ENCODE peak calls at places on chromosomes 1 and 21, in nine cellular contexts. One of them, this sample, is unnamed.
A peak's percentile ranks its signal among the peaks of the same experiment; 100 is the strongest.

GRCh38 chr1:185862235-185862634 is 128.0 kb downstream of the HMCN1 start:
- DNase-seq in fibroblast of pulmonary artery: peak; percentile 58
- DNase-seq in cardiac fibroblast: no peak
- DNase-seq in nephron progenitor cell: no peak
- DNase-seq in progenitor cell of endocrine pancreas: no peak
- DNase-seq in lower leg skin: no peak
- DNase-seq in tibial artery: no peak
- DNase-seq in AG09319: no peak
- DNase-seq in HFFc6: peak; percentile 16
- DNase-seq in this sample: peak; percentile 21

GRCh38 chr1:201313086-201313485 is 29.8 kb downstream of the PKP1 start:
- DNase-seq in fibroblast of pulmonary artery: no peak
- DNase-seq in cardiac fibroblast: no peak
- DNase-seq in nephron progenitor cell: no peak
- DNase-seq in progenitor cell of endocrine pancreas: no peak
- DNase-seq in lower leg skin: no peak
- DNase-seq in tibial artery: no peak
- DNase-seq in AG09319: no peak
- DNase-seq in HFFc6: no peak
- DNase-seq in this sample: no peak

GRCh38 chr1:217921126-217921900 is 290.2 kb downstream of the SPATA17 start:
- DNase-seq in fibroblast of pulmonary artery: no peak
- DNase-seq in cardiac fibroblast: no peak
- DNase-seq in nephron progenitor cell: no peak
- DNase-seq in progenitor cell of endocrine pancreas: no peak
- DNase-seq in lower leg skin: no peak
- DNase-seq in tibial artery: no peak
- DNase-seq in AG09319: no peak
- DNase-seq in HFFc6: no peak
- DNase-seq in this sample: peak; percentile 84

GRCh38 chr1:228141082-228141870 is 1.2 kb downstream of the GUK1 start:
- DNase-seq in fibroblast of pulmonary artery: peak; percentile 85
- DNase-seq in cardiac fibroblast: peak; percentile 95
- DNase-seq in nephron progenitor cell: no peak
- DNase-seq in progenitor cell of endocrine pancreas: no peak
- DNase-seq in lower leg skin: no peak
- DNase-seq in tibial artery: no peak
- DNase-seq in AG09319: no peak
- DNase-seq in HFFc6: no peak
- DNase-seq in this sample: peak; percentile 59

GRCh38 chr1:15755643-15756040 is 3.0 kb upstream of the FBLIM1 start:
- DNase-seq in fibroblast of pulmonary artery: no peak
- DNase-seq in cardiac fibroblast: no peak
- DNase-seq in nephron progenitor cell: no peak
- DNase-seq in progenitor cell of endocrine pancreas: no peak
- DNase-seq in lower leg skin: no peak
- DNase-seq in tibial artery: no peak
- DNase-seq in AG09319: no peak
- DNase-seq in HFFc6: no peak
- DNase-seq in this sample: no peak

GRCh38 chr1:154765970-154766369 is 104.1 kb downstream of the KCNN3 start:
- DNase-seq in fibroblast of pulmonary artery: peak; percentile 51
- DNase-seq in cardiac fibroblast: peak; percentile 40
- DNase-seq in nephron progenitor cell: no peak
- DNase-seq in progenitor cell of endocrine pancreas: no peak
- DNase-seq in lower leg skin: no peak
- DNase-seq in tibial artery: no peak
- DNase-seq in AG09319: no peak
- DNase-seq in HFFc6: peak; percentile 24
- DNase-seq in this sample: peak; percentile 66

GRCh38 chr1:159945483-159946241 is at the start of gene IGSF9:
- DNase-seq in fibroblast of pulmonary artery: peak; percentile 73
- DNase-seq in cardiac fibroblast: peak; percentile 83
- DNase-seq in nephron progenitor cell: peak; percentile 96
- DNase-seq in progenitor cell of endocrine pancreas: peak; percentile 92
- DNase-seq in lower leg skin: peak; percentile 84
- DNase-seq in tibial artery: peak; percentile 69
- DNase-seq in AG09319: no peak
- DNase-seq in HFFc6: peak; percentile 6
- DNase-seq in this sample: peak; percentile 99

GRCh38 chr1:244347942-244348341 is 103.8 kb downstream of the ADSS2 start:
- DNase-seq in fibroblast of pulmonary artery: no peak
- DNase-seq in cardiac fibroblast: no peak
- DNase-seq in nephron progenitor cell: no peak
- DNase-seq in progenitor cell of endocrine pancreas: no peak
- DNase-seq in lower leg skin: no peak
- DNase-seq in tibial artery: no peak
- DNase-seq in AG09319: no peak
- DNase-seq in HFFc6: peak; percentile 68
- DNase-seq in this sample: peak; percentile 87

GRCh38 chr1:176897350-176898236 is 266.9 kb downstream of the ASTN1 start:
- DNase-seq in fibroblast of pulmonary artery: peak; percentile 75
- DNase-seq in cardiac fibroblast: peak; percentile 69
- DNase-seq in nephron progenitor cell: peak; percentile 91
- DNase-seq in progenitor cell of endocrine pancreas: peak; percentile 76
- DNase-seq in lower leg skin: peak; percentile 25
- DNase-seq in tibial artery: peak; percentile 47
- DNase-seq in AG09319: peak; percentile 7
- DNase-seq in HFFc6: peak; percentile 51
- DNase-seq in this sample: peak; percentile 72

GRCh38 chr1:115969509-115969908 is 6.8 kb upstream of the SLC22A15 start:
- DNase-seq in fibroblast of pulmonary artery: no peak
- DNase-seq in cardiac fibroblast: peak; percentile 15
- DNase-seq in nephron progenitor cell: peak; percentile 54
- DNase-seq in progenitor cell of endocrine pancreas: peak; percentile 17
- DNase-seq in lower leg skin: no peak
- DNase-seq in tibial artery: no peak
- DNase-seq in AG09319: no peak
- DNase-seq in HFFc6: no peak
- DNase-seq in this sample: no peak

GRCh38 chr1:25117233-25117823 is 115.0 kb downstream of the SYF2 start:
- DNase-seq in fibroblast of pulmonary artery: no peak
- DNase-seq in cardiac fibroblast: no peak
- DNase-seq in nephron progenitor cell: no peak
- DNase-seq in progenitor cell of endocrine pancreas: no peak
- DNase-seq in lower leg skin: no peak
- DNase-seq in tibial artery: no peak
- DNase-seq in AG09319: no peak
- DNase-seq in HFFc6: no peak
- DNase-seq in this sample: peak; percentile 66

GRCh38 chr1:156502749-156503671 is 2.4 kb upstream of the MEF2D start:
- DNase-seq in fibroblast of pulmonary artery: peak; percentile 96
- DNase-seq in cardiac fibroblast: peak; percentile 97
- DNase-seq in nephron progenitor cell: no peak
- DNase-seq in progenitor cell of endocrine pancreas: no peak
- DNase-seq in lower leg skin: peak; percentile 83
- DNase-seq in tibial artery: peak; percentile 92
- DNase-seq in AG09319: peak; percentile 85
- DNase-seq in HFFc6: peak; percentile 91
- DNase-seq in this sample: peak; percentile 98

GRCh38 chr1:55050283-55050682 is 10.9 kb downstream of the PCSK9 start:
- DNase-seq in fibroblast of pulmonary artery: peak; percentile 59
- DNase-seq in cardiac fibroblast: peak; percentile 70
- DNase-seq in nephron progenitor cell: no peak
- DNase-seq in progenitor cell of endocrine pancreas: no peak
- DNase-seq in lower leg skin: no peak
- DNase-seq in tibial artery: no peak
- DNase-seq in AG09319: no peak
- DNase-seq in HFFc6: peak; percentile 33
- DNase-seq in this sample: no peak

GRCh38 chr1:210360852-210361477 is 32.3 kb downstream of the HHAT start:
- DNase-seq in fibroblast of pulmonary artery: peak; percentile 71
- DNase-seq in cardiac fibroblast: peak; percentile 75
- DNase-seq in nephron progenitor cell: no peak
- DNase-seq in progenitor cell of endocrine pancreas: no peak
- DNase-seq in lower leg skin: no peak
- DNase-seq in tibial artery: no peak
- DNase-seq in AG09319: no peak
- DNase-seq in HFFc6: peak; percentile 70
- DNase-seq in this sample: peak; percentile 77

GRCh38 chr1:205271277-205271676 is 43.5 kb downstream of the TMCC2 start:
- DNase-seq in fibroblast of pulmonary artery: peak; percentile 51
- DNase-seq in cardiac fibroblast: peak; percentile 62
- DNase-seq in nephron progenitor cell: no peak
- DNase-seq in progenitor cell of endocrine pancreas: no peak
- DNase-seq in lower leg skin: no peak
- DNase-seq in tibial artery: no peak
- DNase-seq in AG09319: peak; percentile 30
- DNase-seq in HFFc6: no peak
- DNase-seq in this sample: peak; percentile 35
- TF ChIP-seq CTCF in fibroblast of pulmonary artery: peak; percentile 44
- TF ChIP-seq CTCF in cardiac fibroblast: peak; percentile 38
- TF ChIP-seq CTCF in nephron progenitor cell: no peak
- TF ChIP-seq CTCF in progenitor cell of endocrine pancreas: no peak
- TF ChIP-seq CTCF in lower leg skin: no peak
- TF ChIP-seq CTCF in tibial artery: no peak
- TF ChIP-seq CTCF in AG09319: peak; percentile 31
- TF ChIP-seq CTCF in HFFc6: peak; percentile 61
- TF ChIP-seq CTCF in this sample: peak; percentile 33

GRCh38 chr1:231748744-231749143 is 122.2 kb downstream of the DISC1 start:
- DNase-seq in fibroblast of pulmonary artery: peak; percentile 34
- DNase-seq in cardiac fibroblast: peak; percentile 42
- DNase-seq in nephron progenitor cell: no peak
- DNase-seq in progenitor cell of endocrine pancreas: no peak
- DNase-seq in lower leg skin: no peak
- DNase-seq in tibial artery: no peak
- DNase-seq in AG09319: no peak
- DNase-seq in HFFc6: no peak
- DNase-seq in this sample: peak; percentile 10

GRCh38 chr1:231750818-231751623 is 124.4 kb downstream of the DISC1 start:
- DNase-seq in fibroblast of pulmonary artery: no peak
- DNase-seq in cardiac fibroblast: no peak
- DNase-seq in nephron progenitor cell: no peak
- DNase-seq in progenitor cell of endocrine pancreas: no peak
- DNase-seq in lower leg skin: no peak
- DNase-seq in tibial artery: no peak
- DNase-seq in AG09319: no peak
- DNase-seq in HFFc6: no peak
- DNase-seq in this sample: no peak

GRCh38 chr1:231753313-231753712 is 126.7 kb downstream of the DISC1 start:
- DNase-seq in fibroblast of pulmonary artery: no peak
- DNase-seq in cardiac fibroblast: no peak
- DNase-seq in nephron progenitor cell: no peak
- DNase-seq in progenitor cell of endocrine pancreas: no peak
- DNase-seq in lower leg skin: no peak
- DNase-seq in tibial artery: no peak
- DNase-seq in AG09319: no peak
- DNase-seq in HFFc6: no peak
- DNase-seq in this sample: no peak

GRCh38 chr1:231751624-231751897 is 125.0 kb downstream of the DISC1 start:
- DNase-seq in fibroblast of pulmonary artery: no peak
- DNase-seq in cardiac fibroblast: no peak
- DNase-seq in nephron progenitor cell: no peak
- DNase-seq in progenitor cell of endocrine pancreas: no peak
- DNase-seq in lower leg skin: no peak
- DNase-seq in tibial artery: no peak
- DNase-seq in AG09319: no peak
- DNase-seq in HFFc6: no peak
- DNase-seq in this sample: no peak

DNA sequence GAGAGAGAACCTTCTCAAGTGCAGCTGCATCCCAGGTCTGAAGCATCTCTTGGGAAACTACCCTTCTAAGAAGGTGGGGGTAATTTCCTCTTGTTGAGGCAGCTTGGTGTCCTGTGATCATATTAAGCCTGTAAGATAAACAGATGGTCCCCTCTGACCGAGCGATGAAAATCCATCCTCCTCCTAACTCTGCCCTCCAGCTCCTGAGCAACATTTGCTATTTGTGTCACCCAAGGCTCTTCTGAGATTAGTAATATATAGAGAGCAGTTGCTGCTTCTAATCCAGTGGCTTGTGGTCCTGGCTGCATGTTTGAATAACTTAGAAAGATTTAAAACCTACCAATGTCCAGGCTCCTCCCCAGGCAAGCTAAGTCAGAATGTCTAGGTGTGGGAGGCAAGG is 123.7 kb downstream of the DISC1 start:
- DNase-seq in fibroblast of pulmonary artery: no peak
- DNase-seq in cardiac fibroblast: no peak
- DNase-seq in nephron progenitor cell: no peak
- DNase-seq in progenitor cell of endocrine pancreas: no peak
- DNase-seq in lower leg skin: no peak
- DNase-seq in tibial artery: no peak
- DNase-seq in AG09319: no peak
- DNase-seq in HFFc6: no peak
- DNase-seq in this sample: no peak
- TF ChIP-seq CTCF in fibroblast of pulmonary artery: no peak
- TF ChIP-seq CTCF in cardiac fibroblast: no peak
- TF ChIP-seq CTCF in nephron progenitor cell: no peak
- TF ChIP-seq CTCF in progenitor cell of endocrine pancreas: no peak
- TF ChIP-seq CTCF in lower leg skin: no peak
- TF ChIP-seq CTCF in tibial artery: no peak
- TF ChIP-seq CTCF in AG09319: no peak
- TF ChIP-seq CTCF in HFFc6: no peak
- TF ChIP-seq CTCF in this sample: no peak

DNA sequence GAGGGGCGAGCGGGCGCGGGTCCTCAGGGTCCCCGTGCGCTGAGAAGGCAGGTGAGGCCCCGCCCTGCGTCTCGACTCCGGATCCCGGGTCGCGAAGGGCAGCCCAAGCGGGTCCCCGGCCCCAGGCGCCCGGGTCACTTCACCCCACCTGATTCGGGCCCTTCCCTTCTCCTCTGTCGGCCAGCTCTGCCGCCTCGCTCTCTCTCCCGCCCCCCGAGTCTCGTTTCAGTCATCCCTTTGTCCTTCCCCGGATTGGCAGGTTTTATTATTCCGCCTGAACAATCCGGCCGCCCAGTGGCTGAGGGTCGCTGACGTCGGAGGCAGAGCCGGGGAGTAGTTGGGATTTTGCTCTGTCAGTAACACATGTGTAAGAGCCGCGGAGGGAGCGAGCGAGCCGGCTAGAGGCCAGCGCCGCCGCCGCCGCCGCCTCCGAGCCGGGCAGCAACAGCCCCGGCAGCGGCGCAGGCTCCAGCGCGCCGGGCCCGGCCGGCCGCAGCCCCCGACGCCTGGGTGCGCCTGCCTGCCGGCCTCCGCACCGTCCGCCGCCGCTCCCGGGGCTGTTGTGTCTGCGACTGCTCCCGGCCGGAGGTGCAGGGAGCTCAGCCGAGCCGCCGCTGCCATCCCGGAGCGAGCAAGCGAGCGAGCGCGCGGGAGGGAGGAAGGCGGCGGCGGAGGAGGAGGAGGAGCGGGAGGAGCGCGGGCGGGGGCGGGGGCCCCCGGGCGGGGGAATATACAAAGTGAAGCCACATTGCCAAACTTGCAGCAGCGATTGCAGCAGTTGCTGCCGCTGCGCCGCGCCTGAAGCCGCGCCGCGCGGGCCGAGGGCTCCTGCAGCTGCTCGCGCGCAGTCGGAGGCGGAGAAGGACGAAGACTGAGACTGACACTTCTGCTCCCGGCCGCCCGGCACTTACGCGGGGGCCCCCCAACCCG is at the start of gene LMO4:
- DNase-seq in fibroblast of pulmonary artery: peak; percentile 98
- DNase-seq in cardiac fibroblast: peak; percentile 99
- DNase-seq in nephron progenitor cell: peak; percentile 90
- DNase-seq in progenitor cell of endocrine pancreas: peak; percentile 88
- DNase-seq in lower leg skin: peak; percentile 96
- DNase-seq in tibial artery: peak; percentile 98
- DNase-seq in AG09319: peak; percentile 96
- DNase-seq in HFFc6: peak; percentile 99
- DNase-seq in this sample: peak; percentile 97
- TF ChIP-seq CTCF in fibroblast of pulmonary artery: no peak
- TF ChIP-seq CTCF in cardiac fibroblast: no peak
- TF ChIP-seq CTCF in nephron progenitor cell: no peak
- TF ChIP-seq CTCF in progenitor cell of endocrine pancreas: no peak
- TF ChIP-seq CTCF in lower leg skin: no peak
- TF ChIP-seq CTCF in tibial artery: peak; percentile 24
- TF ChIP-seq CTCF in AG09319: no peak
- TF ChIP-seq CTCF in HFFc6: no peak
- TF ChIP-seq CTCF in this sample: no peak

GRCh38 chr21:32499249-32500055 is 85.9 kb downstream of the TCP10L start:
- DNase-seq in fibroblast of pulmonary artery: peak; percentile 83
- DNase-seq in cardiac fibroblast: peak; percentile 76
- DNase-seq in nephron progenitor cell: no peak
- DNase-seq in progenitor cell of endocrine pancreas: no peak
- DNase-seq in lower leg skin: no peak
- DNase-seq in tibial artery: no peak
- DNase-seq in AG09319: no peak
- DNase-seq in HFFc6: peak; percentile 62
- DNase-seq in this sample: peak; percentile 44
- TF ChIP-seq CTCF in fibroblast of pulmonary artery: peak; percentile 25
- TF ChIP-seq CTCF in cardiac fibroblast: no peak
- TF ChIP-seq CTCF in nephron progenitor cell: no peak
- TF ChIP-seq CTCF in progenitor cell of endocrine pancreas: no peak
- TF ChIP-seq CTCF in lower leg skin: no peak
- TF ChIP-seq CTCF in tibial artery: no peak
- TF ChIP-seq CTCF in AG09319: peak; percentile 13
- TF ChIP-seq CTCF in HFFc6: no peak
- TF ChIP-seq CTCF in this sample: no peak